ENCODE peak calls at places on chromosomes 3 and 15, in four cellular contexts. D is left ventricle myocardium inferior, B is K562, W is mammary epithelial cell. C is an unnamed sample.

GRCh38 chr3:159881828-159882309 is 106.8 kb upstream of the IL12A start:
- DNase-seq in D (no peak), B (no peak), W (peak), C (no peak)

GRCh38 chr3:187243933-187244564 is 46.8 kb downstream of the RTP1 start:
- DNase-seq in D (no peak), B (no peak), W (peak), C (no peak)

GRCh38 chr3:52554026-52554755 is 17.8 kb downstream of the UQCC5 start:
- DNase-seq in D (no peak), B (no peak), W (no peak), C (no peak)

GRCh38 chr15:99264125-99264524 is 12.8 kb downstream of the LRRC28 start:
- DNase-seq in D (no peak), B (no peak), W (peak), C (no peak)

GRCh38 chr15:75043509-75044257 is 20.3 kb downstream of the PPCDC start:
- DNase-seq in D (peak), B (peak), W (peak), C (peak)

GRCh38 chr3:34582054-34582453 is 783.6 kb downstream of the PDCD6IP start:
- DNase-seq in D (no peak), B (no peak), W (no peak), C (no peak)

GRCh38 chr3:159616234-159616825 is 372.3 kb upstream of the IL12A start:
- DNase-seq in D (peak), B (no peak), W (peak), C (no peak)

GRCh38 chr15:83398591-83398990 is 48.5 kb upstream of the SH3GL3 start:
- DNase-seq in D (no peak), B (no peak), W (peak), C (no peak)

GRCh38 chr15:79680721-79681120 is 216.1 kb downstream of the MTHFS start:
- DNase-seq in D (no peak), B (no peak), W (peak), C (no peak)

GRCh38 chr15:40340740-40341400 is at the start of gene CCDC9B:
- DNase-seq in D (peak), B (peak), W (peak), C (no peak)

GRCh38 chr3:185335799-185336198 is 27.1 kb upstream of the MAP3K13 start:
- DNase-seq in D (no peak), B (no peak), W (peak), C (no peak)

GRCh38 chr3:10006762-10007090 is 19.5 kb upstream of the FANCD2 start:
- DNase-seq in D (no peak), B (no peak), W (no peak), C (no peak)

GRCh38 chr3:184592411-184593200 is 31.0 kb downstream of the EPHB3 start:
- DNase-seq in D (no peak), B (no peak), W (no peak), C (no peak)

GRCh38 chr15:36332896-36333295 is 246.5 kb upstream of the CDIN1 start:
- DNase-seq in D (no peak), B (no peak), W (no peak), C (no peak)

GRCh38 chr15:99956022-99956775 is 223.0 kb upstream of the LYSMD4 start:
- DNase-seq in D (no peak), B (no peak), W (no peak), C (no peak)

GRCh38 chr3:183265713-183266417 is 12.8 kb downstream of the B3GNT5 start:
- DNase-seq in D (no peak), B (no peak), W (peak), C (no peak)

GRCh38 chr3:173045770-173046382 is 95.2 kb downstream of the SPATA16 start:
- DNase-seq in D (no peak), B (no peak), W (no peak), C (no peak)

GRCh38 chr15:61871926-61872522 is 188.2 kb downstream of the VPS13C start:
- DNase-seq in D (no peak), B (peak), W (no peak), C (no peak)

GRCh38 chr3:101867521-101867920 is 18.2 kb downstream of the NFKBIZ start:
- DNase-seq in D (no peak), B (no peak), W (no peak), C (no peak)

GRCh38 chr15:70559840-70560239 is 203.5 kb downstream of the UACA start:
- DNase-seq in D (no peak), B (no peak), W (no peak), C (no peak)

GRCh38 chr3:130974201-130974600 is 52.4 kb downstream of the ASTE1 start:
- DNase-seq in D (no peak), B (no peak), W (no peak), C (no peak)

GRCh38 chr3:62032738-62033137 is 340.6 kb downstream of the FEZF2 start:
- DNase-seq in D (no peak), B (no peak), W (no peak), C (no peak)

GRCh38 chr3:194326192-194327029 is 24.7 kb downstream of the CPN2 start:
- DNase-seq in D (no peak), B (no peak), W (peak), C (no peak)

GRCh38 chr3:43316783-43317460 is 30.6 kb downstream of the SNRK start:
- DNase-seq in D (no peak), B (no peak), W (peak), C (no peak)

GRCh38 chr3:14138878-14139659 is 14.2 kb downstream of the TMEM43 start:
- DNase-seq in D (no peak), B (no peak), W (no peak), C (no peak)

GRCh38 chr3:45796902-45797637 is 734 bp upstream of the SLC6A20 start:
- DNase-seq in D (no peak), B (no peak), W (no peak), C (no peak)

C was measured in effector memory CD8-positive, alpha-beta T cell.